ENCODE peak calls at places on chromosome 9, in seven cellular contexts. One of them, this sample, is unnamed.

GRCh38 chr9:127451681-127452480 is 571 bp downstream of the LRSAM1 start:
- DNase-seq in AG20443: peak; percentile 76
- DNase-seq in fibroblast of pulmonary artery: peak; percentile 55
- DNase-seq in gastrocnemius medialis: peak; percentile 14
- DNase-seq in activated gamma-delta T cell treated with Interleukin-2 at 50 U/mL for 16 hours: peak; percentile 35
- DNase-seq in mammary epithelial cell: peak; percentile 65
- DNase-seq in stimulated activated CD4-positive, alpha-beta T cell treated with anti-CD3 and anti-CD28 coated beads, TNF-alpha, amount 100 ng/mL, for 4 hours: no peak
- DNase-seq in this sample: peak; percentile 97

GRCh38 chr9:93701494-93702218 is 125.3 kb downstream of the PHF2 start:
- DNase-seq in stimulated activated CD4-positive, alpha-beta T cell treated with anti-CD3 and anti-CD28 coated beads, TNF-alpha, amount 100 ng/mL, for 4 hours: no peak
- DNase-seq in gastrocnemius medialis: no peak
- DNase-seq in activated gamma-delta T cell treated with Interleukin-2 at 50 U/mL for 16 hours: no peak
- DNase-seq in AG20443: no peak
- DNase-seq in fibroblast of pulmonary artery: no peak
- DNase-seq in mammary epithelial cell: no peak
- DNase-seq in this sample: no peak

GRCh38 chr9:124489222-124489621 is 18.0 kb downstream of the NR5A1 start:
- DNase-seq in AG20443: peak; percentile 71
- DNase-seq in fibroblast of pulmonary artery: no peak
- DNase-seq in gastrocnemius medialis: no peak
- DNase-seq in mammary epithelial cell: no peak
- DNase-seq in activated gamma-delta T cell treated with Interleukin-2 at 50 U/mL for 16 hours: no peak
- DNase-seq in stimulated activated CD4-positive, alpha-beta T cell treated with anti-CD3 and anti-CD28 coated beads, TNF-alpha, amount 100 ng/mL, for 4 hours: no peak
- DNase-seq in this sample: no peak

GRCh38 chr9:131094015-131094414 is 2.3 kb upstream of the AIF1L start:
- DNase-seq in AG20443: no peak
- DNase-seq in fibroblast of pulmonary artery: no peak
- DNase-seq in activated gamma-delta T cell treated with Interleukin-2 at 50 U/mL for 16 hours: no peak
- DNase-seq in mammary epithelial cell: no peak
- DNase-seq in gastrocnemius medialis: no peak
- DNase-seq in stimulated activated CD4-positive, alpha-beta T cell treated with anti-CD3 and anti-CD28 coated beads, TNF-alpha, amount 100 ng/mL, for 4 hours: no peak
- DNase-seq in this sample: no peak

GRCh38 chr9:86405926-86406325 is 51.7 kb upstream of the TUT7 start:
- DNase-seq in AG20443: peak; percentile 82
- DNase-seq in gastrocnemius medialis: peak; percentile 38
- DNase-seq in fibroblast of pulmonary artery: peak; percentile 90
- DNase-seq in mammary epithelial cell: peak; percentile 96
- DNase-seq in stimulated activated CD4-positive, alpha-beta T cell treated with anti-CD3 and anti-CD28 coated beads, TNF-alpha, amount 100 ng/mL, for 4 hours: no peak
- DNase-seq in activated gamma-delta T cell treated with Interleukin-2 at 50 U/mL for 16 hours: no peak
- DNase-seq in this sample: peak; percentile 73

GRCh38 chr9:87107072-87107471 is 159.8 kb upstream of the GAS1 start:
- DNase-seq in AG20443: no peak
- DNase-seq in mammary epithelial cell: peak; percentile 93
- DNase-seq in fibroblast of pulmonary artery: no peak
- DNase-seq in stimulated activated CD4-positive, alpha-beta T cell treated with anti-CD3 and anti-CD28 coated beads, TNF-alpha, amount 100 ng/mL, for 4 hours: no peak
- DNase-seq in gastrocnemius medialis: no peak
- DNase-seq in activated gamma-delta T cell treated with Interleukin-2 at 50 U/mL for 16 hours: no peak
- DNase-seq in this sample: no peak

GRCh38 chr9:116174347-116174746 is 20.8 kb downstream of the PAPPA start:
- DNase-seq in activated gamma-delta T cell treated with Interleukin-2 at 50 U/mL for 16 hours: no peak
- DNase-seq in gastrocnemius medialis: no peak
- DNase-seq in fibroblast of pulmonary artery: no peak
- DNase-seq in mammary epithelial cell: peak; percentile 57
- DNase-seq in AG20443: no peak
- DNase-seq in stimulated activated CD4-positive, alpha-beta T cell treated with anti-CD3 and anti-CD28 coated beads, TNF-alpha, amount 100 ng/mL, for 4 hours: no peak
- DNase-seq in this sample: no peak

GRCh38 chr9:96045811-96046210 is 170.3 kb downstream of the ERCC6L2 start:
- DNase-seq in stimulated activated CD4-positive, alpha-beta T cell treated with anti-CD3 and anti-CD28 coated beads, TNF-alpha, amount 100 ng/mL, for 4 hours: no peak
- DNase-seq in mammary epithelial cell: no peak
- DNase-seq in AG20443: no peak
- DNase-seq in fibroblast of pulmonary artery: no peak
- DNase-seq in gastrocnemius medialis: no peak
- DNase-seq in activated gamma-delta T cell treated with Interleukin-2 at 50 U/mL for 16 hours: no peak
- DNase-seq in this sample: no peak

GRCh38 chr9:98117984-98118639 is 910 bp downstream of the TRIM14 start:
- DNase-seq in mammary epithelial cell: peak; percentile 34
- DNase-seq in fibroblast of pulmonary artery: peak; percentile 42
- DNase-seq in gastrocnemius medialis: no peak
- DNase-seq in stimulated activated CD4-positive, alpha-beta T cell treated with anti-CD3 and anti-CD28 coated beads, TNF-alpha, amount 100 ng/mL, for 4 hours: no peak
- DNase-seq in activated gamma-delta T cell treated with Interleukin-2 at 50 U/mL for 16 hours: peak; percentile 42
- DNase-seq in AG20443: no peak
- DNase-seq in this sample: peak; percentile 88

GRCh38 chr9:93028448-93029006 is 30.0 kb upstream of the SUSD3 start:
- DNase-seq in activated gamma-delta T cell treated with Interleukin-2 at 50 U/mL for 16 hours: peak; percentile 72
- DNase-seq in fibroblast of pulmonary artery: peak; percentile 7
- DNase-seq in gastrocnemius medialis: no peak
- DNase-seq in mammary epithelial cell: no peak
- DNase-seq in stimulated activated CD4-positive, alpha-beta T cell treated with anti-CD3 and anti-CD28 coated beads, TNF-alpha, amount 100 ng/mL, for 4 hours: no peak
- DNase-seq in AG20443: no peak
- DNase-seq in this sample: peak; percentile 79

GRCh38 chr9:127918201-127919107 is 1.6 kb upstream of the ST6GALNAC4 start:
- DNase-seq in AG20443: no peak
- DNase-seq in stimulated activated CD4-positive, alpha-beta T cell treated with anti-CD3 and anti-CD28 coated beads, TNF-alpha, amount 100 ng/mL, for 4 hours: no peak
- DNase-seq in gastrocnemius medialis: no peak
- DNase-seq in activated gamma-delta T cell treated with Interleukin-2 at 50 U/mL for 16 hours: no peak
- DNase-seq in mammary epithelial cell: no peak
- DNase-seq in fibroblast of pulmonary artery: peak; percentile 65
- DNase-seq in this sample: peak; percentile 82

GRCh38 chr9:35952526-35953191 is 5.3 kb downstream of the OR2S2 start:
- DNase-seq in mammary epithelial cell: no peak
- DNase-seq in AG20443: no peak
- DNase-seq in fibroblast of pulmonary artery: no peak
- DNase-seq in stimulated activated CD4-positive, alpha-beta T cell treated with anti-CD3 and anti-CD28 coated beads, TNF-alpha, amount 100 ng/mL, for 4 hours: no peak
- DNase-seq in gastrocnemius medialis: no peak
- DNase-seq in activated gamma-delta T cell treated with Interleukin-2 at 50 U/mL for 16 hours: no peak
- DNase-seq in this sample: no peak

GRCh38 chr9:35280394-35280793 is 118.6 kb downstream of the UNC13B start:
- DNase-seq in AG20443: no peak
- DNase-seq in mammary epithelial cell: no peak
- DNase-seq in gastrocnemius medialis: no peak
- DNase-seq in fibroblast of pulmonary artery: no peak
- DNase-seq in stimulated activated CD4-positive, alpha-beta T cell treated with anti-CD3 and anti-CD28 coated beads, TNF-alpha, amount 100 ng/mL, for 4 hours: no peak
- DNase-seq in activated gamma-delta T cell treated with Interleukin-2 at 50 U/mL for 16 hours: no peak
- DNase-seq in this sample: no peak

GRCh38 chr9:18947772-18948391 is 85.1 kb downstream of the SAXO1 start:
- DNase-seq in fibroblast of pulmonary artery: no peak
- DNase-seq in AG20443: no peak
- DNase-seq in activated gamma-delta T cell treated with Interleukin-2 at 50 U/mL for 16 hours: no peak
- DNase-seq in gastrocnemius medialis: no peak
- DNase-seq in stimulated activated CD4-positive, alpha-beta T cell treated with anti-CD3 and anti-CD28 coated beads, TNF-alpha, amount 100 ng/mL, for 4 hours: no peak
- DNase-seq in mammary epithelial cell: no peak
- DNase-seq in this sample: no peak

GRCh38 chr9:112046181-112046580 is 128.9 kb downstream of the SUSD1 start:
- DNase-seq in fibroblast of pulmonary artery: peak; percentile 59
- DNase-seq in gastrocnemius medialis: no peak
- DNase-seq in stimulated activated CD4-positive, alpha-beta T cell treated with anti-CD3 and anti-CD28 coated beads, TNF-alpha, amount 100 ng/mL, for 4 hours: no peak
- DNase-seq in mammary epithelial cell: peak; percentile 84
- DNase-seq in activated gamma-delta T cell treated with Interleukin-2 at 50 U/mL for 16 hours: no peak
- DNase-seq in AG20443: peak; percentile 19
- DNase-seq in this sample: no peak

GRCh38 chr9:136328622-136329041 is 1.3 kb downstream of the GPSM1 start:
- DNase-seq in AG20443: peak; percentile 65
- DNase-seq in fibroblast of pulmonary artery: peak; percentile 60
- DNase-seq in activated gamma-delta T cell treated with Interleukin-2 at 50 U/mL for 16 hours: no peak
- DNase-seq in stimulated activated CD4-positive, alpha-beta T cell treated with anti-CD3 and anti-CD28 coated beads, TNF-alpha, amount 100 ng/mL, for 4 hours: no peak
- DNase-seq in mammary epithelial cell: no peak
- DNase-seq in gastrocnemius medialis: no peak
- DNase-seq in this sample: peak; percentile 98

GRCh38 chr9:81032030-81032572 is 657.2 kb downstream of the TLE1 start:
- DNase-seq in fibroblast of pulmonary artery: peak; percentile 89
- DNase-seq in mammary epithelial cell: peak; percentile 76
- DNase-seq in gastrocnemius medialis: no peak
- DNase-seq in stimulated activated CD4-positive, alpha-beta T cell treated with anti-CD3 and anti-CD28 coated beads, TNF-alpha, amount 100 ng/mL, for 4 hours: no peak
- DNase-seq in activated gamma-delta T cell treated with Interleukin-2 at 50 U/mL for 16 hours: no peak
- DNase-seq in AG20443: peak; percentile 61
- DNase-seq in this sample: no peak

GRCh38 chr9:88829276-88829675 is 162.0 kb upstream of the S1PR3 start:
- DNase-seq in stimulated activated CD4-positive, alpha-beta T cell treated with anti-CD3 and anti-CD28 coated beads, TNF-alpha, amount 100 ng/mL, for 4 hours: no peak
- DNase-seq in fibroblast of pulmonary artery: no peak
- DNase-seq in gastrocnemius medialis: no peak
- DNase-seq in mammary epithelial cell: peak; percentile 61
- DNase-seq in AG20443: no peak
- DNase-seq in activated gamma-delta T cell treated with Interleukin-2 at 50 U/mL for 16 hours: no peak
- DNase-seq in this sample: no peak

GRCh38 chr9:134162926-134163373 is 1.4 kb downstream of the RNU6ATAC start:
- DNase-seq in stimulated activated CD4-positive, alpha-beta T cell treated with anti-CD3 and anti-CD28 coated beads, TNF-alpha, amount 100 ng/mL, for 4 hours: no peak
- DNase-seq in AG20443: no peak
- DNase-seq in mammary epithelial cell: no peak
- DNase-seq in fibroblast of pulmonary artery: no peak
- DNase-seq in gastrocnemius medialis: no peak
- DNase-seq in activated gamma-delta T cell treated with Interleukin-2 at 50 U/mL for 16 hours: no peak
- DNase-seq in this sample: no peak

GRCh38 chr9:136769710-136770191 is 5.4 kb upstream of the LCN15 start:
- DNase-seq in gastrocnemius medialis: no peak
- DNase-seq in AG20443: peak; percentile 69
- DNase-seq in mammary epithelial cell: no peak
- DNase-seq in activated gamma-delta T cell treated with Interleukin-2 at 50 U/mL for 16 hours: peak; percentile 39
- DNase-seq in fibroblast of pulmonary artery: no peak
- DNase-seq in stimulated activated CD4-positive, alpha-beta T cell treated with anti-CD3 and anti-CD28 coated beads, TNF-alpha, amount 100 ng/mL, for 4 hours: no peak
- DNase-seq in this sample: peak; percentile 94

This sample was measured in osteoblast.